ENCODE peak calls at places on chromosomes 4 and X, in six cellular contexts. X is germinal center, Z is left lobe of liver, Q is GM04504, P is T-helper 2 cell, V is NCI-H2029 treated with DMSO at 0.1 percent for 48 hours. J is an unnamed sample.
A peak's percentile ranks its signal among the peaks of the same experiment; 100 is the strongest.

GRCh38 chrX:77597090-77597489 is 149.9 kb downstream of the FGF16 start:
- DNase-seq in X (no peak), P (no peak), Z (no peak), Q (no peak), V (no peak), J (no peak)

GRCh38 chr4:110249687-110250387 is 51.4 kb upstream of the ELOVL6 start:
- DNase-seq in V (no peak), Z (peak; percentile 54), Q (no peak), X (no peak), P (no peak), J (no peak)

GRCh38 chr4:76840972-76841473 is 56.9 kb downstream of the SOWAHB start:
- DNase-seq in Z (no peak), Q (no peak), P (no peak), X (no peak), V (no peak), J (no peak)

GRCh38 chr4:3676196-3676595 is 90.0 kb upstream of the ADRA2C start:
- DNase-seq in Q (no peak), Z (no peak), P (no peak), V (no peak), X (no peak), J (no peak)

GRCh38 chrX:136386173-136386572 is 85.4 kb downstream of the ADGRG4 start:
- DNase-seq in Z (no peak), Q (no peak), V (no peak), P (no peak), X (no peak), J (no peak)

GRCh38 chrX:27679281-27679680 is 89.1 kb downstream of the DCAF8L2 start:
- DNase-seq in V (no peak), X (no peak), Z (no peak), Q (no peak), P (no peak), J (no peak)

GRCh38 chr4:3232001-3232400 is 17.0 kb upstream of the MSANTD1 start:
- DNase-seq in V (no peak), Q (no peak), X (no peak), P (no peak), Z (no peak), J (no peak)

GRCh38 chr4:188002751-188003150 is 7.2 kb downstream of the ZFP42 start:
- DNase-seq in P (no peak), Z (no peak), V (no peak), X (no peak), Q (no peak), J (no peak)

GRCh38 chr4:80336582-80336981 is 1.1 kb downstream of the CFAP299 start:
- DNase-seq in X (no peak), V (peak; percentile 2), P (no peak), Q (no peak), Z (peak; percentile 53), J (no peak)

GRCh38 chrX:39513836-39514235 is 583.9 kb downstream of the BCOR start:
- DNase-seq in X (no peak), Z (no peak), V (no peak), P (no peak), Q (no peak), J (no peak)

GRCh38 chrX:96538104-96538725 is 146.4 kb upstream of the DIAPH2 start:
- DNase-seq in Z (no peak), X (no peak), P (no peak), V (no peak), Q (no peak), J (no peak)

GRCh38 chrX:38768079-38768478 is 33.2 kb upstream of the MID1IP1 start:
- DNase-seq in P (no peak), V (peak; percentile 3), X (no peak), Q (no peak), Z (no peak), J (no peak)

GRCh38 chrX:64205735-64206491 is 405 bp upstream of the AMER1 start:
- DNase-seq in X (peak; percentile 87), V (peak; percentile 53), Q (peak; percentile 75), P (peak; percentile 75), Z (peak; percentile 93), J (peak; percentile 81)

GRCh38 chrX:151982217-151982616 is 7.7 kb upstream of the GABRE start:
- DNase-seq in X (no peak), Z (no peak), Q (peak; percentile 66), V (peak; percentile 16), P (no peak), J (no peak)

GRCh38 chr4:2007804-2008670 is 737 bp downstream of the NELFA start:
- DNase-seq in P (no peak), V (no peak), Q (no peak), Z (no peak), X (no peak), J (no peak)

GRCh38 chr4:110224142-110224541 is 25.7 kb upstream of the ELOVL6 start:
- DNase-seq in P (no peak), Q (no peak), Z (no peak), X (no peak), V (no peak), J (no peak)

GRCh38 chrX:71958281-71958675 is 47.6 kb downstream of the NHSL2 start:
- DNase-seq in X (no peak), Q (no peak), Z (no peak), V (no peak), P (no peak), J (no peak)